ENCODE peak calls at places on chromosomes 13 and 19, in seven cellular contexts. J is IMR-90, P is mesendoderm, Z is trophoblast cell, R is H1, E is neuronal stem cell, K is H9. D is an unnamed sample. For H3K4me1, the result is how much of the 10 kb centered on the place peaks cover.

GRCh38 chr13:51814825-51815650 is 11.1 kb upstream of the DHRS12 start:
- DNase-seq in J (peak), P (peak), Z (peak), R (peak), E (peak), K (peak), D (peak)

GRCh38 chr19:49104229-49104864 is 9.8 kb upstream of the LIN7B start:
- DNase-seq in J (no peak), P (no peak), Z (no peak), R (no peak), E (no peak), K (no peak), D (no peak)

GRCh38 chr13:53200498-53201453 is 172.2 kb downstream of the OLFM4 start:
- DNase-seq in J (peak), P (peak), Z (peak), R (peak), E (peak), K (peak), D (peak)

GRCh38 chr13:46575321-46575721 is 22.4 kb downstream of the LRCH1 start:
- DNase-seq in J (peak), P (no peak), Z (no peak), R (no peak), E (no peak), K (no peak), D (peak)

GRCh38 chr19:49809155-49809986 is 3.7 kb downstream of the FUZ start:
- DNase-seq in J (no peak), P (peak), Z (no peak), R (peak), E (no peak), K (peak), D (peak)

GRCh38 chr13:20394506-20394905 is 131.2 kb downstream of the CRYL1 start:
- DNase-seq in J (no peak), P (no peak), Z (no peak), R (peak), E (no peak), K (no peak), D (no peak)

GRCh38 chr19:3055741-3056453 is 6.4 kb downstream of the TLE5 start:
- DNase-seq in J (no peak), P (peak), Z (peak), R (peak), E (no peak), K (peak), D (no peak)

GRCh38 chr19:46016426-46017094 is 6.3 kb downstream of the PGLYRP1 start:
- DNase-seq in J (peak), P (peak), Z (peak), R (peak), E (peak), K (peak), D (peak)

GRCh38 chr13:73200432-73200831 is 141.6 kb downstream of the KLF5 start:
- DNase-seq in J (peak), P (no peak), Z (no peak), R (no peak), E (no peak), K (no peak), D (no peak)

GRCh38 chr13:99312493-99312883 is 5.3 kb upstream of the GPR183 start:
- DNase-seq in J (peak), P (no peak), Z (peak), R (no peak), E (no peak), K (no peak), D (peak)

GRCh38 chr13:59842507-59842906 is 321.2 kb downstream of the DIAPH3 start:
- DNase-seq in J (peak), P (no peak), Z (no peak), R (no peak), E (no peak), K (no peak), D (no peak)

GRCh38 chr19:10766681-10767201 is 48.9 kb downstream of the DNM2 start:
- DNase-seq in J (peak), P (no peak), Z (no peak), R (no peak), E (no peak), K (no peak), D (no peak)

GRCh38 chr13:24253520-24254150 is 55.7 kb upstream of the C1QTNF9 start:
- DNase-seq in J (no peak), P (no peak), Z (no peak), R (no peak), E (no peak), K (no peak), D (no peak)
- H3K27ac ChIP-seq in J (no peak), P (no peak), Z (no peak), R (no peak), E (no peak), K (no peak), D (no peak)

GRCh38 chr13:77316430-77316829 is 10.5 kb downstream of the MYCBP2 start:
- DNase-seq in J (no peak), P (no peak), Z (no peak), R (no peak), E (no peak), K (no peak), D (no peak)

GRCh38 chr13:77310161-77310560 is 16.7 kb downstream of the MYCBP2 start:
- DNase-seq in J (no peak), P (no peak), Z (no peak), R (no peak), E (no peak), K (no peak), D (no peak)

GRCh38 chr13:77310579-77311279 is 16.2 kb downstream of the MYCBP2 start:
- DNase-seq in J (no peak), P (no peak), Z (no peak), R (no peak), E (no peak), K (no peak), D (no peak)

GRCh38 chr13:77312311-77312710 is 14.6 kb downstream of the MYCBP2 start:
- DNase-seq in J (no peak), P (no peak), Z (no peak), R (no peak), E (no peak), K (no peak), D (no peak)

DNA sequence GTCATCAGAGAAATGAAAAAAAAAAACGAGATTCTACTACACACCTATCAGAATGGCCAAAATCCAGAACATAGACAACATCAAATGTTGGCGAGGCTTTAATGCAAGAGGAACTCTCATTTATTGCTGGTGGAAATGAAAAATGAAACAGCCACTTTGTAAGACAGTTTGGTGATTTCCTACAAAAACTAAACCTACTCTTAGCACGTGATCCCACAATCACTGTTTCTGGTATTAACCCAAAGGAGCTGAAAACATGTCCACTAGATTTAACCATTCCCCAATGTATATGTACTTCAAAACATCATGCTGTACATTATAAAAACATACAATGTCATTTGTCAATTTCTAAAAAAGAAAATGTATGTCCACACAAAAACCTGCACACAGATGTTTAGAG is 13.0 kb downstream of the MYCBP2 start:
- DNase-seq in J (no peak), P (no peak), Z (no peak), R (no peak), E (no peak), K (no peak), D (no peak)
- H3K4me1 ChIP-seq in J (under half), P (under half), Z (under half), R (under half), E (under half), K (under half), D (under half)

DNA sequence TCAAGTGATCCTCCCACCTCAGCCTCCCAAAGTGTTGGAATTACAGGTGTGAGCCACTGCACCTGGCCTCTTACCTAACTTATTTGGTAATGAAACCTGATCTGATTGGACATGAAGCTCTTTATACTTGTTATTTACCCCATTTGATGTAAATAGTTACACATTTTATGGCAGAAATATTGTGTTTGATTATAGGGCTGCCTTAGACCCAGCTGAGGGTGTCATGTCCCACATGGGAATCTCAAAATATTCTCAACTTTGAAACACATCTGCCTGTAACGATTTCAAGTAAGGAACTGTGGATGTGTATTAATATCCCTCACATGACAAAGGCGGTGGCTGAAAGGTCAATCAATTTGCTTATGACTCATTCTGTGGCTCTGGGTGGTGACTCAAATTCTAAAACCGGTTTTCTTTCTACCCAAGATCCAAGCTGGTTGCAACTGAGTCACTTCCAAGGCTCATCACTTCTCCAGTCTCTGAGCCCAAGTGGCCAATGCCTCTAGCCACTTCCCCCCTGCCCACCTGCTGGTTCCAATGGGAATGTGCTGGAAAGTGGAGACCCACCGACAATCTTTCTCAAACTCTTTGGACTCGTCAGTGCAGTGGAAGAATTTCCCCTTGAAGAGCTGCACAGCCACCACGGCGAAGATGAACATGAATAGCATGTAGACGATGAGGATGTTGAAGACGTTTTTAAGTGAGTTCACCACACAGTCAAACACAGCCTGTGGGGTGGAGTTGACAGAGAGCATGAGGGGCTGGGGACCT is 110.9 kb downstream of the IER2 start:
- DNase-seq in J (peak), P (peak), Z (peak), R (no peak), E (no peak), K (no peak), D (peak)
- H2BK5ac ChIP-seq in J (peak), P (no peak), Z (no peak), R (no peak), E (no peak), K (no peak), D (no peak)

DNA sequence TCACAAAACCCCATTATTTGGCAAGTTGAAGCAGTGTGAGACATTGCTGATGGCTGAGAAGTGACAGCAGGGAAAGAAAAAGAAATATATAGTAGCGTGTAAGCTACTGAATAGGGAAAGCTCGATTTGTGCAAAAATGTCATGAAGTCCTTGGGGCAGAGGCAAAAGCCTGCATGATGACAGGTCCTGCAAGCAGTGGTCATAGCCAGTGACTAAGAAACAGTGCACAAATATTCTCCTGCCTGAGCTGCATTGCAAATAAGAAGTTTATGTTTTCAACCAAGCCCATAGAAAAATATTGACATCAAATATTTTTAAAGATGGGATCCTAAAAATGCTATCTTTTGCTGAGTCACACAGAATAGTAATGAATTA is 270.0 kb downstream of the SLITRK6 start:
- DNase-seq in J (peak), P (peak), Z (peak), R (no peak), E (no peak), K (no peak), D (peak)
- H3K27ac ChIP-seq in J (peak), P (no peak), Z (peak), R (no peak), E (no peak), K (no peak), D (peak)

GRCh38 chr19:16447015-16447384 is 24.8 kb downstream of the EPS15L1 start:
- DNase-seq in J (peak), P (no peak), Z (peak), R (no peak), E (no peak), K (no peak), D (peak)
- H3K4me1 ChIP-seq in J (under half), P (under half), Z (under half), R (under half), E (under half), K (under half), D (under half)

GRCh38 chr19:47595937-47596336 is 13.0 kb upstream of the BICRA start:
- DNase-seq in J (no peak), P (no peak), Z (no peak), R (no peak), E (no peak), K (no peak), D (no peak)
- H2BK5ac ChIP-seq in J (no peak), P (no peak), Z (no peak), R (peak), E (no peak), K (no peak), D (no peak)

DNA sequence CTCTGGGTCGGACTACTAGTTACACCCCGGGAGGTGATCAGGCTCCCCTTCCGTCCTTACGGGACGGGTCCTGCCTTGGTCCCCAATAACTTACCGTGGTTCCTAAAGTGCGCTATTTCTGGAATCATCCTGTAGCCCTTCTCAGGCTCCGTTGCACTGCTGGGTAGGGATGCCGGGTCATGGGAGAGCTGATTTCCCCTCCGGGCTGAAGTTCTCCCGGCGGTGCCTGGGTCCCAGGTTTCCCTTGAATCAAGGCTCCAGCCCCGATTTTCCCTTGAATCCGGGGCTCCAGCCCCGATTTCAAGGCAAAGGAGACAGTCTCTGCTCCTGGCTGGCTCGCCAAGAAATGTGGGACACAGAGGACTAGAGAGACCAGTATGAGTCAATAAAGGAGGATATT is 43.4 kb downstream of the ZNF493 start:
- DNase-seq in J (no peak), P (no peak), Z (no peak), R (no peak), E (no peak), K (no peak), D (no peak)
- H3K27ac ChIP-seq in J (no peak), P (no peak), Z (no peak), R (no peak), E (no peak), K (no peak), D (no peak)

D was measured in mesenchymal stem cell.